ENCODE peak calls at places on chromosomes 7 and 10, in four cellular contexts. N is CD8-positive, alpha-beta T cell; M is adrenal gland; X is cardiac muscle cell. D is an unnamed sample. For H3K4me1, the result is how much of the 10 kb centered on the place peaks cover.

GRCh38 chr7:55130079-55130476 is 111.3 kb downstream of the EGFR start:
- DNase-seq in X (peak), M (no peak), N (no peak), D (no peak)

GRCh38 chr7:43462836-43463235 is 120.1 kb upstream of the STK17A start:
- DNase-seq in N (no peak), M (no peak), X (peak), D (no peak)

GRCh38 chr7:141433698-141434097 is 117.5 kb upstream of the AGK start:
- DNase-seq in N (no peak), X (no peak), M (no peak), D (no peak)

GRCh38 chr10:69835875-69836727 is 34.4 kb downstream of the COL13A1 start:
- DNase-seq in N (no peak), X (no peak), M (no peak), D (no peak)

GRCh38 chr10:33015798-33016547 is 57.9 kb upstream of the ITGB1 start:
- DNase-seq in N (no peak), X (peak), M (no peak), D (peak)

GRCh38 chr10:35640474-35640873 is 1.6 kb downstream of the FZD8 start:
- DNase-seq in M (peak), X (peak), N (no peak), D (peak)

GRCh38 chr7:70400829-70401380 is 731.0 kb upstream of the GALNT17 start:
- DNase-seq in M (no peak), X (no peak), N (no peak), D (no peak)

GRCh38 chr7:158302274-158303070 is 285.2 kb downstream of the PTPRN2 start:
- DNase-seq in X (peak), M (no peak), N (no peak), D (no peak)

GRCh38 chr10:88490216-88490980 is 92.7 kb downstream of the RNLS start:
- DNase-seq in N (no peak), X (peak), M (no peak), D (no peak)

GRCh38 chr7:131302876-131303707 is 24.6 kb upstream of the MKLN1 start:
- DNase-seq in N (peak), X (peak), M (no peak), D (no peak)

GRCh38 chr7:55127135-55127551 is 108.3 kb downstream of the EGFR start:
- DNase-seq in X (peak), N (no peak), M (no peak), D (no peak)

GRCh38 chr7:82312646-82313045 is 130.9 kb downstream of the CACNA2D1 start:
- DNase-seq in X (no peak), N (no peak), M (no peak), D (no peak)

DNA sequence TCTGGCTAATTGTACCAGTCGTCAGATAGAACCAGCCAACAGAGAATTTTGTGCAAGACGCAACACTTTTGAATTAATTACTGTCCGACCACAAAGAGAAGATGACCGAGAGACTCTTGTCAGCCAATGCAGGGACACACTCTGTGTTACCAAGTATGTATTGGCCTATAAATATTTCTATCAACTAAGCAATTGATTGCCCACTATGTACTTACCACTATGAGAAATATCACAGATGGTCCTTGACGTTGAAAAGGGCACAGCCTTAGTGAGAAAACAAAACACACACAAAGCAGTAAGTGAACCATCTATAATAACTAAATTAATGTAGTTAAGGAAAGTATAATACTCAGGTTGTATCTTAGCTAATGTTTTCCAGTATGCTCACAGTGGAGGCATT is 60.0 kb downstream of the ANLN start:
- DNase-seq in X (no peak), M (no peak), N (no peak), D (no peak)
- H3K27ac ChIP-seq in X (no peak), M (no peak), N (no peak), D (peak)

GRCh38 chr7:5354460-5355279 is 69.0 kb downstream of the TNRC18 start:
- DNase-seq in N (no peak), M (peak), X (peak), D (no peak)

GRCh38 chr7:5359344-5359743 is 64.3 kb downstream of the TNRC18 start:
- DNase-seq in N (no peak), X (no peak), M (no peak), D (no peak)

GRCh38 chr7:5360451-5360850 is 63.2 kb downstream of the TNRC18 start:
- DNase-seq in M (no peak), N (no peak), X (no peak), D (no peak)

GRCh38 chr7:5357951-5358350 is 65.7 kb downstream of the TNRC18 start:
- DNase-seq in X (no peak), M (no peak), N (no peak), D (no peak)

GRCh38 chr7:5356751-5357119 is 66.9 kb downstream of the TNRC18 start:
- DNase-seq in X (no peak), M (no peak), N (no peak), D (no peak)
- H3K4me1 ChIP-seq in X (under half), M (under half), N (under half), D (under half)

GRCh38 chr10:78774999-78775711 is 293.6 kb upstream of the ZMIZ1 start:
- DNase-seq in X (peak), N (no peak), M (no peak), D (peak)
- H3K27ac ChIP-seq in X (no peak), N (no peak), M (no peak), D (peak)

GRCh38 chr7:122485841-122486240 is 181.3 kb upstream of the FEZF1 start:
- DNase-seq in M (no peak), N (no peak), X (peak), D (no peak)
- H3K4me1 ChIP-seq in M (under half), N (under half), X (under half), D (under half)

GRCh38 chr7:108313086-108313485 is 143.2 kb downstream of the NRCAM start:
- DNase-seq in X (no peak), M (no peak), N (no peak), D (no peak)

GRCh38 chr7:108308276-108308675 is 148.0 kb downstream of the NRCAM start:
- DNase-seq in M (no peak), N (no peak), X (peak), D (no peak)

GRCh38 chr7:108311446-108312168 is 144.6 kb downstream of the NRCAM start:
- DNase-seq in N (no peak), M (no peak), X (peak), D (no peak)

GRCh38 chr7:108308913-108309312 is 147.3 kb downstream of the NRCAM start:
- DNase-seq in M (no peak), X (peak), N (no peak), D (no peak)

DNA sequence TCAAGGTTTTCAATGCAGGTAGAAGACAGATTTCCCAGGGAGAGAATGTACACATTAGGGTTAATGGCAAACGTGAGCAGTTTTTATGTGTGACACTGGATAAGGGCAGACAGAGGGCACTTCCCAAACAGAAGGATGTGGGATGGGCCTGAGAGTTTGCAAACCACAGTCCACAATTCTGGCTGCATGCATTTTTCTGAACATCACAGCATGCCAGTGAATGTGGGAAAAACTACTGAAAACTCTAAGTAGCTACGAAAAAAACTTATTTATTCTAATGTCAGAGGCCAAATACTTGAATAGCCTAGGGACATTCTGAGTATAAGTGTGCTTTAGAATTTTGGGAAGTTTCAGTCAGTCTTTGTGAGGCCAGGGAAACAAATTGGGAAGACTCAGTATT is 145.9 kb downstream of the NRCAM start:
- DNase-seq in N (no peak), M (no peak), X (peak), D (no peak)
- H3K27ac ChIP-seq in N (no peak), M (no peak), X (no peak), D (no peak)

DNA sequence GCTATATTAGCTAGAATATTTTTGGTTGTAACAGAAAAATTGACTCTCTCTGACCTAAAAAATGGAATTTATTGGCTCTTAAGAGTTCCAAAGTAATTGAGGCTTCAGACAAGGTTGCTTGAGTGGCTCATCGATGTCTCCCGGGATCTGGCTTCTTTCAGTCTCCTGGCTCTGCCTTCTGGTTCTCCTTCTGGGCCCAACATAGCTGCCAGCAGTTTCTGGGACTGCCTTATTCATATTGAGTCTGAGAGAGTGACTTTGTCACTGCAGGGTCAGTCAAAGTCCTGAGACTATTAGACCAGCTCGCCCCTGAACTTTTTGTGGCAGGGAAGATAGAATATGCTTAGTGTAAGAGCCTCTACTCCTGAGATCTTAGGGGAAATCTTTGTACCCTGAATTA is 94.0 kb downstream of the MMRN2 start:
- DNase-seq in N (no peak), M (no peak), X (no peak), D (no peak)
- H3K4me1 ChIP-seq in N (under half), M (under half), X (half or more), D (under half)